ENCODE peak calls at places on chromosomes 13 and 19, in six cellular contexts. C, S, J, T, Y and G are unnamed samples.

GRCh38 chr13:109162248-109163051 is 533.0 kb downstream of the MYO16 start:
- DNase-seq in T (peak), S (no peak), C (no peak), Y (no peak), J (no peak), G (no peak)

GRCh38 chr13:76019421-76020044 is 383.4 kb downstream of the LMO7 start:
- DNase-seq in Y (no peak), T (peak), S (peak), C (no peak), J (no peak), G (no peak)

GRCh38 chr13:59677966-59678814 is 485.5 kb downstream of the DIAPH3 start:
- DNase-seq in T (peak), Y (peak), J (peak), C (peak), S (peak), G (peak)

GRCh38 chr19:29523568-29523967 is 2.2 kb upstream of the VSTM2B start:
- DNase-seq in S (no peak), T (no peak), Y (no peak), J (no peak), C (no peak), G (no peak)

GRCh38 chr19:46000497-46001246 is 5.4 kb downstream of the CCDC61 start:
- DNase-seq in Y (no peak), T (peak), S (no peak), J (no peak), C (no peak), G (peak)

GRCh38 chr13:98025480-98026025 is 72.1 kb downstream of the IPO5 start:
- DNase-seq in C (no peak), Y (peak), S (no peak), T (no peak), J (no peak), G (no peak)

GRCh38 chr13:39297664-39298171 is 259.5 kb downstream of the NHLRC3 start:
- DNase-seq in Y (no peak), T (no peak), C (peak), J (no peak), S (no peak), G (peak)

GRCh38 chr19:38877781-38878574 is at the start of gene RINL:
- DNase-seq in J (no peak), T (peak), Y (no peak), C (no peak), S (no peak), G (no peak)

GRCh38 chr13:95267662-95268369 is 33.4 kb downstream of the ABCC4 start:
- DNase-seq in C (peak), T (peak), Y (peak), S (peak), J (peak), G (peak)

GRCh38 chr19:41226053-41226873 is 7.2 kb downstream of the AXL start:
- DNase-seq in Y (peak), T (peak), S (peak), C (peak), J (no peak), G (peak)

GRCh38 chr19:39413269-39413902 is 917 bp downstream of the PLEKHG2 start:
- DNase-seq in S (peak), J (no peak), C (peak), T (peak), Y (no peak), G (peak)

GRCh38 chr13:31629085-31629785 is 110.1 kb upstream of the RXFP2 start:
- DNase-seq in Y (no peak), S (no peak), T (peak), C (peak), J (no peak), G (peak)

GRCh38 chr13:113116871-113117271 is 5.7 kb upstream of the F10 start:
- DNase-seq in C (no peak), S (no peak), T (no peak), J (no peak), Y (no peak), G (no peak)

GRCh38 chr19:19643158-19644053 is at the start of gene GMIP:
- DNase-seq in C (peak), Y (no peak), T (peak), S (peak), J (no peak), G (peak)

GRCh38 chr13:32045537-32045936 is 14.0 kb downstream of the FRY start:
- DNase-seq in S (no peak), T (no peak), J (no peak), Y (no peak), C (no peak), G (no peak)

GRCh38 chr13:39712626-39713025 is 57.2 kb downstream of the COG6 start:
- DNase-seq in C (no peak), Y (no peak), J (no peak), S (no peak), T (no peak), G (no peak)

GRCh38 chr19:43662487-43662886 is 7.5 kb downstream of the PLAUR start:
- DNase-seq in C (peak), T (no peak), J (no peak), Y (no peak), S (no peak), G (peak)

GRCh38 chr19:6418562-6418932 is 6.1 kb downstream of the KHSRP start:
- DNase-seq in Y (no peak), S (no peak), J (no peak), C (no peak), T (no peak), G (no peak)

GRCh38 chr19:10431943-10432735 is 11.8 kb downstream of the PDE4A start:
- DNase-seq in T (peak), Y (no peak), S (no peak), J (no peak), C (peak), G (no peak)

GRCh38 chr13:108121406-108121805 is 93.9 kb downstream of the LIG4 start:
- DNase-seq in C (no peak), J (no peak), Y (no peak), T (no peak), S (no peak), G (no peak)

GRCh38 chr19:29860492-29860891 is 48.7 kb downstream of the CCNE1 start:
- DNase-seq in T (no peak), Y (no peak), S (peak), J (no peak), C (no peak), G (no peak)

GRCh38 chr19:51354742-51355148 is 11.4 kb downstream of the ETFB start:
- DNase-seq in J (no peak), C (peak), Y (no peak), T (no peak), S (no peak), G (peak)

GRCh38 chr13:97445504-97446187 is 11.7 kb downstream of the RAP2A start:
- DNase-seq in T (no peak), Y (no peak), J (no peak), C (no peak), S (no peak), G (no peak)

GRCh38 chr19:31214086-31214485 is 135.2 kb downstream of the TSHZ3 start:
- DNase-seq in Y (peak), T (peak), J (peak), S (peak), C (peak), G (peak)

GRCh38 chr13:65926750-65927171 is 1303.4 kb downstream of the PCDH9 start:
- DNase-seq in J (no peak), S (peak), Y (no peak), C (peak), T (peak), G (no peak)

GRCh38 chr19:33784432-33784831 is 12.2 kb upstream of the KCTD15 start:
- DNase-seq in C (no peak), Y (no peak), J (no peak), T (no peak), S (no peak), G (peak)

GRCh38 chr13:104953588-104953987 is 1581.9 kb downstream of the EFNB2 start:
- DNase-seq in J (no peak), S (no peak), T (no peak), C (peak), Y (no peak), G (peak)

DNA sequence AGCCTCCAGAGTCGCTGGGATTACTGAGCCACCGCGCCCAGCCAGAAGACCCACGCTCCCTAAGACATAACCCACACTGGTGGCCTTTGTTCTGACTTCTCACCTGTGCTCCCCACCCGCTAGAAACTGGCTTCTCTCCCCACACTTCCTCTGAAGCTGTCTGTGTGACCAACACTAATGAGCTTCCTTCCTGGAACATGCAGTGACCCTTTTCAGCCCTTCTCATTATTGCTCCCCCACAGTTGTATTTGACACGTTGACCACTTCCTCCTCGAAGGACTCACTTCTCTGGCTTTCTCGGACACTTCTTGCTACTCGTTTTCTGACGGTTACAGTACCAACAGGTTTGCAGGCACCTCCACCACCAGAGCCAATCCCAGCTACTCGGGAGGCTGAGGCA is 10.9 kb downstream of the NCR1 start:
- DNase-seq in T (peak), S (no peak), C (no peak), Y (no peak), J (no peak), G (no peak)
- TF ChIP-seq CTCF in T (no peak), S (no peak), C (no peak), Y (no peak), J (no peak), G (no peak)

GRCh38 chr19:4582112-4582553 is 22.6 kb upstream of the SEMA6B start:
- DNase-seq in Y (no peak), T (no peak), J (no peak), C (no peak), S (no peak), G (no peak)

GRCh38 chr19:4581381-4582111 is 22.1 kb upstream of the SEMA6B start:
- DNase-seq in T (peak), S (no peak), J (no peak), C (peak), Y (no peak), G (no peak)

GRCh38 chr19:4579389-4579788 is 19.9 kb upstream of the SEMA6B start:
- DNase-seq in S (no peak), T (no peak), C (no peak), Y (no peak), J (no peak), G (no peak)

GRCh38 chr19:4580021-4580901 is 20.8 kb upstream of the SEMA6B start:
- DNase-seq in C (no peak), J (no peak), T (no peak), Y (no peak), S (no peak), G (no peak)

DNA sequence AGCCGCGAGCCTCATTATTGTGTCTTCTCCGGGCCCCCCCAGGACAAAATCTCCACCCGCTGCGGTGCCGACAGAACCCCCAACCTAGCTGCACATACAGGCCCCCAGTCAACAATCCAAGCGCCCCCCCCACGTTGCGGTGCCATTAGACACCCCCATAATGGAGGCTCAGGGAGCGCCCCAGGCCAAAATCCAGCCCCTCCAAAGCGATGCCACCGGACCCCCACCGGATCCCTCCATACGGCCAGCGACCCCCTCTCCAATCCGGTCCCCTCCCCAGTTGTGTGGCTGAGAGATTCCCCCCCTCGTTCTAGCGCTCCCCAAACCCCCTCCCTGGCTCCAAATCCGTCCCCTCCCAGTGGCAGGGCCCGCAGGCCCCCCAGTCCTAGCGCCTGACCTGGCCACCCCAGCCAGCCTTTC is 21.5 kb upstream of the SEMA6B start:
- DNase-seq in T (no peak), J (no peak), C (no peak), Y (no peak), S (no peak), G (no peak)
- H3K4me3 ChIP-seq in T (no peak), J (peak), C (peak), Y (peak), S (peak), G (peak)

DNA sequence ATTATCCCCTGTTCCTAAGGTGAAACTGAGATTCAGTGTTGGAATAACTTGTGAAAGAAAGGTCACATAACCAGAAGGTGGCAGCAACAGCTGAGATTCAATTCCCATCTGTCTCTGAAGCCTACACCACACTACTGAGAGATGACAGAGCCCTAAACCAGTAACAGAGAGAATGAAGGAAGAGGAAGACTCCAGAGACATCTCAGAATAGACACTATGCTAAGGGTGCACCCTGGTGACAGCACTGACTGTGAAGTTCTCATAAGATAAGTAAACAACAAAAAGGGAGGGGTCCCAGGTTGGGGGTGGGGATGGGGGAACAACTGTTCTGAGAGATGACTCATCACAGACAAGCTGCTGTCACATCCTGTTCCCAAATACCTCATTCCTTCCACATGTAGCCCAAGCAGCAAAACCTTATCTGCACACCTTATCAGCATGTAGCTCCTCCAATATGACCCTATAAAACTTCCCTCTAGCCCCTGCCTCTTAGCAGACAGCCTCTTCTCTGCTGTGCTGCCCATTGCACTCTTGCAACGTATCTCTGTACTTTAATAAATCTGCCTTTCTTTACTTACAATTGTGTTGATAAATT is 46.5 kb downstream of the UTP14C start:
- DNase-seq in C (peak), S (no peak), T (peak), J (no peak), Y (no peak), G (peak)
- TF ChIP-seq CTCF in C (peak), S (no peak), T (peak), J (peak), Y (no peak), G (peak)

GRCh38 chr19:2720777-2721569 is at the start of gene DIRAS1:
- DNase-seq in T (no peak), C (no peak), S (no peak), Y (no peak), J (no peak), G (no peak)

GRCh38 chr19:2719910-2720776 is 1.0 kb downstream of the DIRAS1 start:
- DNase-seq in T (no peak), J (no peak), S (no peak), C (peak), Y (no peak), G (peak)

GRCh38 chr19:2717638-2718541 is 3.3 kb downstream of the DIRAS1 start:
- DNase-seq in S (no peak), C (no peak), T (no peak), Y (no peak), J (no peak), G (no peak)

GRCh38 chr19:2716722-2717637 is 4.2 kb downstream of the DIRAS1 start:
- DNase-seq in S (no peak), T (no peak), C (no peak), J (no peak), Y (no peak), G (no peak)

DNA sequence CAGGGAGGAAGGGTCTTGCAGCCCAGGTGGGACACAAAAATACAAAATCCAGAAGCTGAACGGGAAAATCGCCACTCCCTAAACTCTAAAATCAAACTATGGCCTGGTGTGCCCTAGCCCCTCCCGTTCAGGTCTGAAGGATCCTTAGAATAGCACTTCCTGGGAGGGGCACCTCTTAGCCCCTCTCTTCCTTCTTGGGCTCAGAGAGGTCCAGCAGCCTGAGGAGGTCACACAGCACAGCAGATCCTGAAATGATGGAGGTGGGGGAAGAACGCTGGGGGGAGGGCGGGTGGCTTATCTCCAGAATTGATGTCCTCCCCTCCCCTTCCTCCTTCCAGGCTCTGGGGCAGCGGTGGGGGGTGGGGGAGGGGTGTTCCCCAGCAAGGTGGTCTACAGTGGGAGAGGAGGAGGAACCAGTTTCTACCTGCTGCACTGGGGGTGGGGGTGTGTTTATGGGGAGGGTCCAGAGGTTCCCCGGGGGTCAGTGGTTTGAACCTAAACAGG is 1.9 kb downstream of the DIRAS1 start:
- DNase-seq in Y (no peak), C (no peak), J (no peak), S (no peak), T (no peak), G (no peak)
- H3K4me3 ChIP-seq in Y (no peak), C (no peak), J (no peak), S (no peak), T (no peak), G (no peak)

GRCh38 chr13:45623516-45624090 is 8.1 kb upstream of the ERICH6B start:
- DNase-seq in Y (no peak), T (peak), S (peak), C (peak), J (no peak), G (peak)
- TF ChIP-seq CTCF in Y (peak), T (peak), S (peak), C (peak), J (peak), G (peak)

DNA sequence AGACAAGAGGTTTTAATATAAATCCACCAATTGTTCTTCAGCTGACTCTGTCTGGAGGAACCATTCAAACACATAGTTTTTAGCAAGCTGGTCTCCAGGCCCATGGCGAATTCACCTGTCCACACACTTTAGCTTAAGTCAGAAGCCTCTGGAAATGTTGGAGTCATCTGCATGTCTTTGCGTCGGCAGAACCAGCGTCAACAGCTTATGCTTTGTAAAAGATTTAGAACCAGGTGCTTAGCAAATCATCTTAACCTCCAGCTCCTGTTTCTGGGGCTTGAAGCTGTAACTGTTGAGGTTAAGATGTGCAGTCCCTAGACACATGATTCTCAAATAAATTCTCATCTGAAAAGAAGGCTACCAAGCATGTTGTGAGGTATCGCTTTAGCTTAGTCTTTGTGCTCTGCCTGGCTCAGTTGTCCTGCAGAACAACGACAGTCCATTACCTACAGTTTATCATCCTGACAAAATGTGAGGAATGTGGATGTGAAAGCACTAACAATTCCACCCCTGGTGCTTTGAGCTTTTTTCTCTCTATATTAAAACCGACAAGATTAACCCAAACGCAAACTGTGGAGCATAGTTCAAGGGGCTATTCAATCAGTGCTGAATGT is 4.4 kb downstream of the EFNB2 start:
- DNase-seq in S (no peak), C (no peak), Y (no peak), J (no peak), T (no peak), G (peak)
- H3K4me3 ChIP-seq in S (no peak), C (no peak), Y (no peak), J (peak), T (no peak), G (peak)

GRCh38 chr13:100495455-100495854 is 93.1 kb downstream of the GGACT start:
- DNase-seq in S (no peak), C (no peak), Y (no peak), T (no peak), J (no peak), G (no peak)

GRCh38 chr13:100493418-100493817 is 95.2 kb downstream of the GGACT start:
- DNase-seq in J (no peak), Y (no peak), C (peak), S (no peak), T (peak), G (peak)

GRCh38 chr13:100490692-100491091 is 97.9 kb downstream of the GGACT start:
- DNase-seq in J (no peak), Y (no peak), T (peak), S (no peak), C (no peak), G (peak)

DNA sequence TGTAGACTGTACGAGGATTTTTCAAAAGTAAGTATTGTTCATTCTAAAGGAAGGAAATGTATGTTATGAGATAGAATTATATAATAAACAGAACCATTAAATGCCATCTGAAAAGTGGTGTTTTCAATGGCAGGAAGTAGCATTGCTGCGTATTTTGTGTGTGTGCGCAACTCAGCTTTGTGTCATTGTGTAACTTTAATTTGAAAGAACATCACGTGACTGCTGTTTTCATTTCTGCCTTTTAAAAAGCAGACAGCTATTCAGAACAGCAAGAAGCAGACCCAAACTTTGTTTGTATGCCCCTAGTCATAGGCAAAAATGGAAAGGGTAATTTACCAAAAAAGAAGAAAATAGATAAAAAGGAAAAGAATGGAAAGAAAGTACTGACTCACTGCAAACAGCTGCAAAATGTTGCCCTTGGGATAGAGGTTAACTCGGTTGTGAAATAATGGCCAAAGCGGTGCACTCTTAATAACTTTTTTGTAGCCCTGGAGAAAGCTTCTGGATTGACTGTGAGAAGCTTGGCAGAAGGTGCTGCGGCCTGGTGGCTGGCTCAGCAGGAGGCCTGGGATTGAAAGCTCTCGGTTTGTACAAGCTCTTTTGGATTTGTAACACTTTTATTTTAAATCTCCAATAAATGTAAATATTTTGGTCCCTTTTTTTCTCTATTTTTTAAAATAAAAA is 97.3 kb downstream of the GGACT start:
- DNase-seq in S (no peak), C (peak), J (no peak), Y (no peak), T (peak), G (peak)
- TF ChIP-seq CTCF in S (no peak), C (peak), J (no peak), Y (peak), T (peak), G (peak)

GRCh38 chr19:57803594-57804325 is 11.0 kb downstream of the ZNF552 start:
- DNase-seq in Y (peak), T (no peak), J (peak), S (no peak), C (peak), G (peak)

GRCh38 chr19:57803265-57803593 is 11.5 kb downstream of the ZNF552 start:
- DNase-seq in T (no peak), C (no peak), Y (no peak), S (no peak), J (no peak), G (no peak)

GRCh38 chr19:57802269-57802668 is 12.4 kb downstream of the ZNF552 start:
- DNase-seq in C (no peak), J (no peak), T (no peak), Y (no peak), S (no peak), G (no peak)

GRCh38 chr19:57800696-57801095 is 14.0 kb downstream of the ZNF552 start:
- DNase-seq in Y (no peak), J (no peak), S (no peak), C (no peak), T (no peak), G (no peak)
- H3K4me3 ChIP-seq in Y (no peak), J (no peak), S (no peak), C (no peak), T (no peak), G (no peak)